ENCODE peak calls at places on chromosomes 6 and 20, in four cellular contexts. Q, T, N and S are unnamed samples.

GRCh38 chr6:130934848-130935585 is 107.8 kb downstream of the SMLR1 start:
- DNase-seq in N (no peak), Q (peak; percentile 36), T (no peak), S (no peak)

GRCh38 chr6:167944130-167944529 is 53.3 kb upstream of the KIF25 start:
- DNase-seq in T (no peak), Q (no peak), N (no peak), S (no peak)

GRCh38 chr20:46251211-46251673 is 57.1 kb downstream of the CDH22 start:
- DNase-seq in Q (no peak), N (no peak), T (no peak), S (no peak)

GRCh38 chr6:1629316-1629715 is 19.6 kb downstream of the FOXC1 start:
- DNase-seq in Q (no peak), N (no peak), T (no peak), S (no peak)

GRCh38 chr6:170271771-170272314 is 19.0 kb downstream of the DLL1 start:
- DNase-seq in T (peak; percentile 91), Q (no peak), N (peak; percentile 59), S (no peak)

GRCh38 chr20:36613974-36614373 is 8.4 kb downstream of the RAB5IF start:
- DNase-seq in T (no peak), Q (no peak), N (peak; percentile 42), S (peak; percentile 77)

GRCh38 chr6:7047966-7048365 is 59.8 kb upstream of the RREB1 start:
- DNase-seq in Q (no peak), N (no peak), T (no peak), S (no peak)

GRCh38 chr6:25384967-25385366 is 105.8 kb downstream of the CARMIL1 start:
- DNase-seq in T (no peak), Q (no peak), N (no peak), S (no peak)

GRCh38 chr6:7589221-7589620 is 777 bp upstream of the SNRNP48 start:
- DNase-seq in T (no peak), N (no peak), Q (no peak), S (no peak)

GRCh38 chr6:138568997-138569396 is 69.7 kb upstream of the NHSL1 start:
- DNase-seq in Q (no peak), N (no peak), T (no peak), S (no peak)

GRCh38 chr6:25354078-25354940 is 75.1 kb downstream of the CARMIL1 start:
- DNase-seq in N (no peak), T (no peak), Q (no peak), S (no peak)

GRCh38 chr6:167898673-167899311 is 72.1 kb downstream of the AFDN start:
- DNase-seq in N (no peak), T (no peak), Q (peak; percentile 43), S (no peak)

GRCh38 chr20:10239954-10240353 is 21.3 kb downstream of the SNAP25 start:
- DNase-seq in T (no peak), N (peak; percentile 27), Q (peak; percentile 58), S (peak; percentile 38)

GRCh38 chr6:79077680-79078056 is 386 bp downstream of the PHIP start:
- DNase-seq in T (no peak), N (peak; percentile 53), Q (no peak), S (peak; percentile 49)

GRCh38 chr6:35485402-35485877 is 11.4 kb downstream of the TEAD3 start:
- DNase-seq in Q (no peak), N (peak; percentile 77), T (no peak), S (peak; percentile 52)

GRCh38 chr20:53963670-53964466 is 106.5 kb downstream of the BCAS1 start:
- DNase-seq in N (no peak), Q (no peak), T (no peak), S (no peak)

GRCh38 chr6:49915035-49915434 is 48.7 kb upstream of the CRISP1 start:
- DNase-seq in N (no peak), Q (no peak), T (no peak), S (no peak)

GRCh38 chr6:52504778-52505127 is 72.1 kb downstream of the TRAM2 start:
- DNase-seq in N (no peak), T (no peak), Q (no peak), S (no peak)

GRCh38 chr6:33677689-33678088 is 33.8 kb downstream of the UQCC2 start:
- DNase-seq in T (no peak), N (no peak), Q (no peak), S (no peak)

GRCh38 chr6:48535569-48535968 is 424.6 kb upstream of the PTCHD4 start:
- DNase-seq in N (no peak), T (no peak), Q (no peak), S (no peak)

GRCh38 chr6:104321301-104321700 is 538.4 kb downstream of the HACE1 start:
- DNase-seq in Q (no peak), N (no peak), T (no peak), S (no peak)

GRCh38 chr20:64268180-64268579 is 12.6 kb downstream of the PCMTD2 start:
- DNase-seq in Q (no peak), N (no peak), T (no peak), S (no peak)

GRCh38 chr6:107866606-107867301 is 42.6 kb upstream of the SCML4 start:
- DNase-seq in Q (peak; percentile 56), T (no peak), N (no peak), S (no peak)

GRCh38 chr6:16446241-16446640 is 207.9 kb downstream of the GMPR start:
- DNase-seq in N (no peak), Q (no peak), T (no peak), S (no peak)

GRCh38 chr6:52992980-52993379 is 2.1 kb downstream of the GSTA4 start:
- DNase-seq in T (no peak), N (no peak), Q (no peak), S (no peak)

GRCh38 chr20:10609276-10609675 is 64.5 kb downstream of the JAG1 start:
- DNase-seq in T (no peak), Q (no peak), N (no peak), S (no peak)

GRCh38 chr20:2151805-2152727 is 50.4 kb downstream of the STK35 start:
- DNase-seq in N (no peak), Q (no peak), T (no peak), S (peak; percentile 69)

GRCh38 chr6:160801418-160801817 is 99.4 kb downstream of the PLG start:
- DNase-seq in T (no peak), Q (no peak), N (no peak), S (no peak)

GRCh38 chr6:170243791-170244291 is 47.0 kb downstream of the DLL1 start:
- DNase-seq in N (no peak), Q (no peak), T (no peak), S (no peak)

GRCh38 chr20:14966203-14966602 is 628.8 kb upstream of the FLRT3 start:
- DNase-seq in Q (no peak), N (no peak), T (no peak), S (no peak)

GRCh38 chr6:34205916-34206315 is 30.8 kb upstream of the HMGA1 start:
- DNase-seq in Q (no peak), N (no peak), T (no peak), S (no peak)

DNA sequence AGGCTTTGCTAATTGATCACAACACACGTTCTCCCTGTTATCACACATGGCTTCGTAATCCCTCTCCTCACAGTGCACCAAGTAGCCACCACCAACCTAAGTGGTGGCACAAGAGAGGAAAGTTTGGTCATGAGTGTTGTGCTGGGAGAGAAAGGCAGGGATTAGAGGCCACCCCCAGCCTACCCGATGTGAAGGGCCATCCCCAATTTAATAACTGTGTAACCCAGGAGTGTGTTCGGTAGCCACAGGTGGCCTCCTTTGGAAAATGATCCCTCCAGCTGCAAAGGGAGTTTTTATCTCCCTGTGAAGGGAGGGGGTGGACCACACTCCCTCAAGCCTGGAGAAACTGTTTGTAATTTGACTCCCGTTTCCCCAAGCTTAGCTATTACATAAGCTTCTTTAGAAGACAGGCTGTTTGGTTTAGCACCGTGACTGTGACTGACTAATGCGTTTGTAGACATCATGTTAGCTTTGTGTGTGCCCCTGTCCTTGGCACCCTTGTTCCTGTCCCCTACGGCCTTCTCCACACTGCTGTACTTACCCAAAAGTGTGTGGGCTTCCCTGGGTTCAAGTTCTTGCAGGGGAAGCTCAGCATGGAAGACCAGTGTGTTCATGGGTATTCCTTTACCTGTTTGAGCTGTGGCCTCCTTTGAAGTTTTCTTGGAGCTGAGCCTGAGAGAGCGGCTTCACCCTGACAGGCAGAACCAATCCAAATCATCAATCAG is 20.6 kb downstream of the PPP1R16B start:
- DNase-seq in Q (peak; percentile 85), T (no peak), N (no peak), S (no peak)
- TF ChIP-seq POLR2AphosphoS5 in Q (no peak), T (no peak), N (no peak), S (no peak)

GRCh38 chr6:5395719-5396118 is 134.4 kb downstream of the FARS2 start:
- DNase-seq in T (no peak), N (no peak), Q (no peak), S (no peak)
- TF ChIP-seq CTCF in T (no peak), N (no peak), Q (no peak), S (peak; percentile 21)

DNA sequence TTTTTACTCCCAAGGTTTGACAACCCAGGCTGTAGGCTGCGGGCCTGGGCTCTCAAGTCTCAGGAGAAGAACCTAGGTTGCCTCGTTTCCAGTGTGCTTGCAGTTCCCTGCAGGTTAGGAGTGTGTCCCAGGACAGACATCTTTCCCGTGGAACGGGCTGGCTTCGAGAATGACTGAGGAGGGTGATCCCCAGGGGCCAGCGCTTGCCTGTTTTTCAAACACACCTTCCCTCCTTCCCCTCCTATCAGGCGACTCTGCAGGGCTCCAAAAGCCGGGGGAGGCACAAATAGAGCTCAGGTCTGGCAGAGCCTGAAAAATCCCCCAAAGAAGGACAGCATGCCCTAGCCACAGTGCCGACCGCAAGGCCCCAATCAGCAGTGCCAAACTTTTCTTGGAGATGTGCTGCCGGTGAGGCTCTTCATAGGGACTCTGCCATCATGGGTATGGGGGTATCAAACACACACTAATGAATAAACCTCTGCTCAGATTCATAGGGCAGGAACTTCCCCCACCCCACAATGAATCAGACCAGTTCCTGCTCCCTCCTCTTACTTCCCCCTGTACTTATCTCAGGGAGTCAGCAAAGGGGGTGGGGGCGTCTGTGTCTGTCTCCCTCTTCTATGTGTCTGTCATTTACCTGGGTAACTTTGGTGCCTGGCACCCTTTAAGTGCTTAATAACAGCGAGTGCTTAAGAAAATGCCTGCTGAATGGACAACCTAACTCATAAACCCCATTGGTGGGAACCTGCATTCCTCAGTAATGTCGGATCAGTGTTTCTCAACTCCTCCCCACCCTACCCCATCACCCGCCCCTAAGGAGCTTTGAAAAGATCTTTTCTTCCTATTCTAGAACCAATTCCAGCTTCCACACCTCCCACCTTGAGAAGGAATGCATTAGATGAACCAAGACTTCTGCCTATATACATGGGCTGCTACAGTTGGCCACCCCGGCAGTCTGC is 1.6 kb downstream of the KCNG1 start:
- DNase-seq in Q (no peak), N (no peak), T (no peak), S (no peak)
- H3K4me3 ChIP-seq in Q (no peak overlapping the region), N (no peak overlapping the region), T (no peak overlapping the region), S (no peak overlapping the region)

DNA sequence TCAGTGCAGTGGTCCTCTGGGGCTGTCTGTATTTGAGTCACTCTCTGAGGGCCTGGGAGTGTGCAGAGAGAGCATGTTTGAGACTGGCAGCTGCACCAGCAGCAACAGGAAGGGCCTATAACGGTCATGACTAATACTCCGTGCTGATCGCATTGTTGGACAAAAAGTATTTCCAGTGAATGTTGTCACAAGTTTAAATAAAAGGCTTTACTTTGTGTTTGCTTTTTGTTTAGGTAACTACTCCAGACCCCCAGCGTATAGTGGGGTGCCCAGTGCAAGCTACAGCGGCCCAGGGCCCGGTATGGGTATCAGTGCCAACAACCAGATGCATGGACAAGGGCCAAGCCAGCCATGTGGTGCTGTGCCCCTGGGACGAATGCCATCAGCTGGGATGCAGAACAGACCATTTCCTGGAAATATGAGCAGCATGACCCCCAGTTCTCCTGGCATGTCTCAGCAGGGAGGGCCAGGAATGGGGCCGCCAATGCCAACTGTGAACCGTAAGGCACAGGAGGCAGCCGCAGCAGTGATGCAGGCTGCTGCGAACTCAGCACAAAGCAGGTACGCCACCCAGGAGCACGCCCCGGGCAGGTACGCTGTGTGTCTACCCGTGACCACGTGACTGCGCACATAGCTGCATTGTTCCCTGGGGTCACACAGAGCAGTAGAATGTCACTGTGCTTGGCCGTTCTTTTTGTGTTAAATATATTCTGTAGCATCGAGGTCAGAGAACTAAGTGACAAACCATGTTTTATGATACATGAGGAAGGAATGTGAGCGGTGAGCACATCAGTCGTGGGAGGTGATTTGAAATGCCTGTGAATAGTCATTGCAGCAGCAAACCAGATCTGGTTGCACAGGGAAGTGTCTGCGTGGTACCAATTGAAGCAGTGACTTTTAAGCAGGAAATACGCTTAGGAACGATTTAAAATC is 174.7 kb downstream of the TMEM242 start:
- DNase-seq in T (no peak), Q (no peak), N (peak; percentile 28), S (peak; percentile 32)
- TF ChIP-seq POLR2AphosphoS5 in T (no peak), Q (no peak), N (peak; percentile 72), S (peak; percentile 66)